ENCODE peak calls at places on chromosomes 2 and 18, in six cellular contexts. F is CD8-positive, alpha-beta T cell; S is IMR-90; L is left lung; V is cardiac muscle cell; Q is tibial artery. A is an unnamed sample.
A peak's percentile ranks its signal among the peaks of the same experiment; 100 is the strongest.

GRCh38 chr2:162091325-162092007 is 17.5 kb upstream of the DPP4 start:
- DNase-seq in F (no peak), S (peak; percentile 42), L (no peak), V (no peak), Q (no peak), A (peak; percentile 61)

GRCh38 chr2:27209621-27210401 is 2.0 kb upstream of the ATRAID start:
- DNase-seq in F (no peak), S (peak; percentile 18), L (peak; percentile 8), V (no peak), Q (no peak), A (no peak)

GRCh38 chr18:5410582-5410981 is 115.1 kb upstream of the ZBTB14 start:
- DNase-seq in F (no peak), S (no peak), L (no peak), V (no peak), Q (no peak), A (peak; percentile 8)

GRCh38 chr2:233074106-233074505 is 14.0 kb downstream of the INPP5D start:
- DNase-seq in F (no peak), S (no peak), L (no peak), V (no peak), Q (no peak), A (no peak)

GRCh38 chr2:217086038-217086522 is 226.2 kb upstream of the TNP1 start:
- DNase-seq in F (no peak), S (peak; percentile 64), L (no peak), V (no peak), Q (no peak), A (peak; percentile 41)

GRCh38 chr18:24725644-24726043 is 265.2 kb downstream of the HRH4 start:
- DNase-seq in F (no peak), S (no peak), L (no peak), V (no peak), Q (no peak), A (no peak)

GRCh38 chr2:29009270-29009669 is 28.2 kb downstream of the TOGARAM2 start:
- DNase-seq in F (no peak), S (no peak), L (no peak), V (no peak), Q (no peak), A (no peak)

GRCh38 chr18:12159446-12159845 is 65.8 kb downstream of the ANKRD62 start:
- DNase-seq in F (no peak), S (peak; percentile 7), L (no peak), V (no peak), Q (no peak), A (peak; percentile 88)

GRCh38 chr2:67918471-67918870 is 144.3 kb downstream of the C1D start:
- DNase-seq in F (no peak), S (no peak), L (no peak), V (no peak), Q (peak; percentile 38), A (peak; percentile 18)

GRCh38 chr2:101718993-101719571 is 21.6 kb downstream of the MAP4K4 start:
- DNase-seq in F (no peak), S (peak; percentile 31), L (no peak), V (no peak), Q (no peak), A (no peak)

GRCh38 chr18:44793186-44793585 is 112.5 kb downstream of the SETBP1 start:
- DNase-seq in F (no peak), S (no peak), L (no peak), V (no peak), Q (no peak), A (no peak)

GRCh38 chr18:22828171-22828570 is 105.0 kb upstream of the RBBP8 start:
- DNase-seq in F (no peak), S (peak; percentile 89), L (no peak), V (no peak), Q (no peak), A (peak; percentile 98)

GRCh38 chr2:20650880-20651730 is at the start of gene HS1BP3:
- DNase-seq in F (peak; percentile 82), S (peak; percentile 65), L (peak; percentile 89), V (peak; percentile 91), Q (peak; percentile 79), A (peak; percentile 62)

GRCh38 chr2:121038431-121038830 is 246.6 kb downstream of the TFCP2L1 start:
- DNase-seq in F (no peak), S (no peak), L (no peak), V (no peak), Q (no peak), A (no peak)

GRCh38 chr2:54575379-54575888 is 119.3 kb downstream of the SPTBN1 start:
- DNase-seq in F (no peak), S (peak; percentile 49), L (no peak), V (no peak), Q (no peak), A (peak; percentile 100)

GRCh38 chr2:240255811-240256703 is 115.6 kb upstream of the OTOS start:
- DNase-seq in F (no peak), S (no peak), L (no peak), V (peak; percentile 14), Q (no peak), A (peak; percentile 79)

GRCh38 chr2:68916226-68916625 is 36.5 kb downstream of the GKN2 start:
- DNase-seq in F (no peak), S (no peak), L (no peak), V (no peak), Q (no peak), A (no peak)

GRCh38 chr18:69908838-69909237 is 38.8 kb downstream of the CD226 start:
- DNase-seq in F (no peak), S (no peak), L (no peak), V (no peak), Q (no peak), A (no peak)

GRCh38 chr18:27839141-27839540 is 337.8 kb downstream of the CDH2 start:
- DNase-seq in F (no peak), S (peak; percentile 66), L (no peak), V (no peak), Q (no peak), A (peak; percentile 97)

GRCh38 chr2:71458413-71459083 is 5.2 kb downstream of the DYSF start:
- DNase-seq in F (no peak), S (peak; percentile 58), L (no peak), V (no peak), Q (no peak), A (no peak)

GRCh38 chr2:190792956-190793888 is 87.4 kb upstream of the GLS start:
- DNase-seq in F (no peak), S (no peak), L (no peak), V (no peak), Q (no peak), A (peak; percentile 64)

GRCh38 chr18:46720092-46720491 is 36.8 kb downstream of the ST8SIA5 start:
- DNase-seq in F (no peak), S (no peak), L (no peak), V (no peak), Q (no peak), A (no peak)

GRCh38 chr2:109435866-109436634 is 177.7 kb downstream of the SEPTIN10 start:
- DNase-seq in F (no peak), S (peak; percentile 43), L (peak; percentile 24), V (no peak), Q (peak; percentile 84), A (peak; percentile 15)

GRCh38 chr18:79518683-79519128 is 123.0 kb downstream of the NFATC1 start:
- DNase-seq in F (no peak), S (no peak), L (peak; percentile 29), V (no peak), Q (no peak), A (no peak)

GRCh38 chr2:62661263-62661635 is 44.3 kb upstream of the EHBP1 start:
- DNase-seq in F (no peak), S (no peak), L (no peak), V (no peak), Q (no peak), A (no peak)

GRCh38 chr2:38889045-38889444 is 630 bp upstream of the ARHGEF33 start:
- DNase-seq in F (no peak), S (no peak), L (no peak), V (no peak), Q (no peak), A (no peak)

GRCh38 chr18:74679679-74680076 is 82.0 kb downstream of the ZNF407 start:
- DNase-seq in F (no peak), S (no peak), L (no peak), V (no peak), Q (no peak), A (no peak)
- H3K36me3 ChIP-seq in F (no peaks in the 10 kb centered on the region), S (peaks cover 5% of the 10 kb centered on the region), L (no peaks in the 10 kb centered on the region), V (no peaks in the 10 kb centered on the region), Q (peaks cover 14% of the 10 kb centered on the region), A (no peaks in the 10 kb centered on the region)

DNA sequence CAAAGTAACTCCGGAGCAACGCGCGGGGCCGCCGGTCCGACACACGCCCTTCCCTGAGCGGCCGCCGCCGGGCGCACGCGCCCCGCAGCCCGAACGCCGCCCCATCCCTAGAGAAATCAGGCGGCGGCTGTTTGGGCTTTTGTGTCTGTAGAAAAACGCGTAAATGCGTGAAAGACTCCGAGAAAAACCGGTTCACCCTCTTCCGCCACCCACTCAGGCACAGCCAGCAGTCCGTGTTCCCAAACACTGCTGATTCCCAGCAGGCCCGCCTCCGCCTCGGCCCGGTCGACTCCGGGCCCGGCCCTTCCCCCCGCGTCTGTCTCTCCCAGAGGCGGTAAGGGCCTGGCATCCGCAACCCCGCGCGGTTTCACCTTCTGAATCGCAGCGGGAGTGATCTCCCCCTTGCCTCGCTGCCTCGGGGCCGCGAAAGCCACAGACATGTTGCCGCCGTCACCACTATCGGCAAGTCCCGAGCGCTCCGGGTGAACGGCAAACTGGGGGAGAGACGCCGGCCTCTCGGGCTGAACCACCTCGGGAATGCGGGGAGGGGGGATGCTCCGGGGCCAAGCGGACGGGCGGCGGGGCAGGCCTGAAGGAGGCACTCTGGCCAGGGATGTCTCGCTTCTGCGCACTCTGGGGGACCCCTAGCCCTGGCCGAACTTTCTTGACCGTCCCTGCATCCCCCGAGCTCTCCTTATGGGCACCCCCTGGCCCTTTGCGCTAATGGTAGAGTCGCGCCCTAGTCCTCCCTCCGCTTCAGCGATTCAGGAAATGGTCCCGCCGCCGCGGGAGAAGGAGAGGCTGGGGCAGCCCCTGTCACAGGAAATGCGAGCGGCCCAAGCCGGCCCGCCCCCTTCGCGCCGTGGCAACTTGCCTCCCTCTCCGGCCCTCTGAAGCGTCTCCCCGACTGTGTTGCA is at the start of gene SS18:
- DNase-seq in F (peak; percentile 74), S (peak; percentile 93), L (peak; percentile 96), V (peak; percentile 97), Q (peak; percentile 94), A (peak; percentile 77)
- TF ChIP-seq CTCF in F (no peak), S (no peak), L (no peak), V (no peak), Q (peak; percentile 3), A (peak; percentile 9)

GRCh38 chr2:223877771-223878410 is 40.5 kb upstream of the AP1S3 start:
- DNase-seq in F (no peak), S (no peak), L (no peak), V (no peak), Q (no peak), A (no peak)
- H3K36me3 ChIP-seq in F (peaks cover 14% of the 10 kb centered on the region), S (peaks cover 53% of the 10 kb centered on the region), L (no peaks in the 10 kb centered on the region), V (peaks cover 40% of the 10 kb centered on the region), Q (peaks cover 88% of the 10 kb centered on the region), A (peaks cover 22% of the 10 kb centered on the region)

DNA sequence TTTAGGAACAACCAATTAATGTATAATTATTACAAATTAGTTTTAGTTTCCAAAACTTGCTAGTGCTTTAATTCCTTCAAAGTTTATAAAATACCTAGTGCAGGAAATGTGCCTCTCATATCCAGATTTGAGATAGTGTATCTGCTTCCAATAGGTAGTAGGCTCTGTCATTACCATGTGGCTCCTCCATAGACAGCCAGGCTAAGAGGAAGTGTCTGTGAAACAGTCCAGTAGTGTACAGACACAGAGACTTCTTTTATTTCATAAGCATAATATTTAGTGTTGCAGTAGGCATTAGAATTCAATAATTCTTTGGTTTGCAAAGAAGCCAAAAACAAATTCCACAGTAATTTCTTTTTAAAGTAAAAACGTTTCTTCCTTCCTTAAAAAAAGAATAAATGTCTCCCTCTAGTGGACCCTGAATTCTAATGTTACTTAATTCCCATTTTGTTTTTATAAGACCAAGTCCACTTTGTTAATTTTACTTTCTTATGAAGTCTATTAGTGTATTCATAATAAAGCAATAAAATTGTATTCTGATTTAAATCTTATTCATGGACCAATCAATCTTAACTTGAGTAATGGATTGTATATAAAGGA is 101.2 kb downstream of the NEB start:
- DNase-seq in F (no peak), S (peak; percentile 22), L (no peak), V (no peak), Q (no peak), A (peak; percentile 40)
- TF ChIP-seq CTCF in F (peak; percentile 15), S (peak; percentile 36), L (peak; percentile 22), V (peak; percentile 36), Q (no peak), A (no peak)